ENCODE peak calls at places on chromosomes 6 and 20, in six cellular contexts. One of them, this sample, is unnamed.

GRCh38 chr6:96301023-96301422 is 220.6 kb upstream of the UFL1 start:
- DNase-seq in H1: no peak
- DNase-seq in neural progenitor cell: no peak
- DNase-seq in HepG2: peak; percentile 5
- DNase-seq in GM23248: no peak
- DNase-seq in DND-41: no peak
- DNase-seq in this sample: peak; percentile 59

GRCh38 chr6:152642578-152643375 is 5.6 kb upstream of the SYNE1 start:
- DNase-seq in H1: peak; percentile 61
- DNase-seq in neural progenitor cell: peak; percentile 77
- DNase-seq in HepG2: peak; percentile 53
- DNase-seq in GM23248: peak; percentile 54
- DNase-seq in DND-41: peak; percentile 7
- DNase-seq in this sample: no peak

GRCh38 chr20:64009811-64010387 is 26.1 kb upstream of the C20orf204 start:
- DNase-seq in H1: no peak
- DNase-seq in neural progenitor cell: no peak
- DNase-seq in HepG2: no peak
- DNase-seq in GM23248: no peak
- DNase-seq in DND-41: no peak
- DNase-seq in this sample: no peak

GRCh38 chr6:43257746-43258145 is 14.5 kb downstream of the TTBK1 start:
- DNase-seq in H1: no peak
- DNase-seq in neural progenitor cell: no peak
- DNase-seq in HepG2: no peak
- DNase-seq in GM23248: no peak
- DNase-seq in DND-41: no peak
- DNase-seq in this sample: no peak

GRCh38 chr6:138493413-138493812 is 5.9 kb downstream of the NHSL1 start:
- DNase-seq in H1: no peak
- DNase-seq in neural progenitor cell: peak; percentile 43
- DNase-seq in HepG2: no peak
- DNase-seq in GM23248: peak; percentile 69
- DNase-seq in DND-41: no peak
- DNase-seq in this sample: peak; percentile 31

GRCh38 chr6:18263561-18264337 is 581 bp downstream of the DEK start:
- DNase-seq in H1: no peak
- DNase-seq in neural progenitor cell: no peak
- DNase-seq in HepG2: no peak
- DNase-seq in GM23248: peak; percentile 83
- DNase-seq in DND-41: peak; percentile 40
- DNase-seq in this sample: no peak

GRCh38 chr6:147738516-147739187 is 230.2 kb downstream of the SAMD5 start:
- DNase-seq in H1: no peak
- DNase-seq in neural progenitor cell: no peak
- DNase-seq in HepG2: no peak
- DNase-seq in GM23248: no peak
- DNase-seq in DND-41: peak; percentile 67
- DNase-seq in this sample: no peak

GRCh38 chr6:71510057-71510713 is 221.6 kb downstream of the OGFRL1 start:
- DNase-seq in H1: peak; percentile 19
- DNase-seq in neural progenitor cell: peak; percentile 46
- DNase-seq in HepG2: peak; percentile 9
- DNase-seq in GM23248: peak; percentile 77
- DNase-seq in DND-41: no peak
- DNase-seq in this sample: peak; percentile 62

GRCh38 chr6:83511901-83512681 is at the start of gene PRSS35:
- DNase-seq in H1: peak; percentile 61
- DNase-seq in neural progenitor cell: peak; percentile 92
- DNase-seq in HepG2: peak; percentile 7
- DNase-seq in GM23248: peak; percentile 66
- DNase-seq in DND-41: no peak
- DNase-seq in this sample: no peak

GRCh38 chr6:75230484-75231325 is 12.9 kb downstream of the COX7A2 start:
- DNase-seq in H1: no peak
- DNase-seq in neural progenitor cell: peak; percentile 66
- DNase-seq in HepG2: peak; percentile 58
- DNase-seq in GM23248: peak; percentile 81
- DNase-seq in DND-41: no peak
- DNase-seq in this sample: peak; percentile 34

GRCh38 chr6:138526822-138527235 is 27.5 kb upstream of the NHSL1 start:
- DNase-seq in H1: no peak
- DNase-seq in neural progenitor cell: peak; percentile 69
- DNase-seq in HepG2: peak; percentile 93
- DNase-seq in GM23248: no peak
- DNase-seq in DND-41: no peak
- DNase-seq in this sample: no peak

GRCh38 chr6:44898296-44898930 is 429.7 kb upstream of the RUNX2 start:
- DNase-seq in H1: no peak
- DNase-seq in neural progenitor cell: no peak
- DNase-seq in HepG2: no peak
- DNase-seq in GM23248: peak; percentile 52
- DNase-seq in DND-41: no peak
- DNase-seq in this sample: no peak

GRCh38 chr6:93079061-93079460 is 340.3 kb downstream of the EPHA7 start:
- DNase-seq in H1: peak; percentile 29
- DNase-seq in neural progenitor cell: no peak
- DNase-seq in HepG2: no peak
- DNase-seq in GM23248: no peak
- DNase-seq in DND-41: no peak
- DNase-seq in this sample: no peak

GRCh38 chr6:13304101-13304500 is 24.2 kb downstream of the TBC1D7 start:
- DNase-seq in H1: no peak
- DNase-seq in neural progenitor cell: no peak
- DNase-seq in HepG2: no peak
- DNase-seq in GM23248: no peak
- DNase-seq in DND-41: no peak
- DNase-seq in this sample: no peak

GRCh38 chr6:24836116-24836515 is 37.4 kb upstream of the ARMH2 start:
- DNase-seq in H1: no peak
- DNase-seq in neural progenitor cell: no peak
- DNase-seq in HepG2: no peak
- DNase-seq in GM23248: no peak
- DNase-seq in DND-41: no peak
- DNase-seq in this sample: no peak

GRCh38 chr20:48326868-48327267 is 500.9 kb downstream of the PREX1 start:
- DNase-seq in H1: no peak
- DNase-seq in neural progenitor cell: no peak
- DNase-seq in HepG2: no peak
- DNase-seq in GM23248: no peak
- DNase-seq in DND-41: no peak
- DNase-seq in this sample: no peak

GRCh38 chr6:155895641-155896040 is 440.0 kb upstream of the NOX3 start:
- DNase-seq in H1: no peak
- DNase-seq in neural progenitor cell: no peak
- DNase-seq in HepG2: no peak
- DNase-seq in GM23248: no peak
- DNase-seq in DND-41: no peak
- DNase-seq in this sample: no peak

GRCh38 chr6:939526-940252 is 246.8 kb upstream of the EXOC2 start:
- DNase-seq in H1: no peak
- DNase-seq in neural progenitor cell: no peak
- DNase-seq in HepG2: no peak
- DNase-seq in GM23248: no peak
- DNase-seq in DND-41: no peak
- DNase-seq in this sample: no peak

GRCh38 chr6:157045831-157046454 is 268.8 kb downstream of the ARID1B start:
- DNase-seq in H1: no peak
- DNase-seq in neural progenitor cell: peak; percentile 49
- DNase-seq in HepG2: peak; percentile 29
- DNase-seq in GM23248: peak; percentile 78
- DNase-seq in DND-41: no peak
- DNase-seq in this sample: no peak

GRCh38 chr6:163179721-163180120 is 234.8 kb upstream of the QKI start:
- DNase-seq in H1: no peak
- DNase-seq in neural progenitor cell: no peak
- DNase-seq in HepG2: no peak
- DNase-seq in GM23248: no peak
- DNase-seq in DND-41: no peak
- DNase-seq in this sample: no peak

GRCh38 chr20:297925-298754 is 770 bp downstream of the ZCCHC3 start:
- DNase-seq in H1: no peak
- DNase-seq in neural progenitor cell: peak; percentile 57
- DNase-seq in HepG2: peak; percentile 35
- DNase-seq in GM23248: peak; percentile 88
- DNase-seq in DND-41: peak; percentile 60
- DNase-seq in this sample: peak; percentile 65

GRCh38 chr6:44050872-44051421 is 76.3 kb downstream of the MRPL14 start:
- DNase-seq in H1: no peak
- DNase-seq in neural progenitor cell: no peak
- DNase-seq in HepG2: no peak
- DNase-seq in GM23248: no peak
- DNase-seq in DND-41: no peak
- DNase-seq in this sample: peak; percentile 93

GRCh38 chr6:3229566-3230274 is 2.3 kb upstream of the TUBB2B start:
- DNase-seq in H1: no peak
- DNase-seq in neural progenitor cell: peak; percentile 75
- DNase-seq in HepG2: no peak
- DNase-seq in GM23248: peak; percentile 16
- DNase-seq in DND-41: no peak
- DNase-seq in this sample: no peak
- H3K4me2 ChIP-seq in H1: peak overlapping the region; percentile 91
- H3K4me2 ChIP-seq in neural progenitor cell: peak overlapping the region; percentile 87
- H3K4me2 ChIP-seq in HepG2: peak overlapping the region; percentile 80
- H3K4me2 ChIP-seq in GM23248: no peak overlapping the region
- H3K4me2 ChIP-seq in DND-41: no peak overlapping the region
- H3K4me2 ChIP-seq in this sample: no peak overlapping the region

GRCh38 chr6:108558372-108559096 is 2.2 kb upstream of the FOXO3 start:
- DNase-seq in H1: peak; percentile 94
- DNase-seq in neural progenitor cell: peak; percentile 100
- DNase-seq in HepG2: peak; percentile 94
- DNase-seq in GM23248: peak; percentile 100
- DNase-seq in DND-41: peak; percentile 98
- DNase-seq in this sample: peak; percentile 95
- TF ChIP-seq EZH2 in H1: no peak
- TF ChIP-seq EZH2 in neural progenitor cell: peak; percentile 34
- TF ChIP-seq EZH2 in HepG2: no peak
- TF ChIP-seq EZH2 in GM23248: no peak
- TF ChIP-seq EZH2 in DND-41: no peak
- TF ChIP-seq EZH2 in this sample: no peak

DNA sequence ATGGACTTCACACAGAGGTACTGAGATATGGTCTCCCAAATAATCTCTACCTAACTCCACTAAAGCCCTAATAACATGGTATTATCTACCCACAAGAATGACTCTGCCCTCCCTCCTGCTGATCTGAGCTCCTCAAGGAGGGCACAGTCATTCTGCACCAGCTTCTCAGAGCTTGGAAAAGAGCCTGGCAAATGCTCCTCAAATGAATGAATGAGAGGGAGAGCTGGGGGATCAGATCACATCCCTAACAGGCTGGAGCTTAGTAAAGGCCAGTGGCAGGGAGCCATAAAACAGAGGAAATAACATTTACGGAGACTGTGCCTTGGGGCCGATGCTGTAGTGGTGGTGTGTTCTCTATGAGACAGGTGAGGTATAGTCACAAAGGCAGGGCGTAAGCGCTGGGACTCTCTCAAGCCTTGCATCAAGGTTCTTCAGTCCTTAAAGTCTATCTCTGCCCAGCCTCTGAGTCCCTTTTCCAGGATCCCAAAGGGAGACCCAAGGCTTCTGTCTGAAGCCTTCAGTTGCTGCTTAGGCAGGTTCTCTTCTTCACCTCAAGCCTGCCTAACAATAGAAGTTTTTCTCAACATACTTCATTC is 7.2 kb upstream of the NNAT start:
- DNase-seq in H1: no peak
- DNase-seq in neural progenitor cell: no peak
- DNase-seq in HepG2: no peak
- DNase-seq in GM23248: no peak
- DNase-seq in DND-41: no peak
- DNase-seq in this sample: no peak
- H3K4me1 ChIP-seq in H1: peaks cover 9% of the 10 kb centered on the region
- H3K4me1 ChIP-seq in neural progenitor cell: peaks cover 21% of the 10 kb centered on the region
- H3K4me1 ChIP-seq in HepG2: peaks cover 22% of the 10 kb centered on the region
- H3K4me1 ChIP-seq in GM23248: peaks cover 29% of the 10 kb centered on the region
- H3K4me1 ChIP-seq in DND-41: no peaks in the 10 kb centered on the region
- H3K4me1 ChIP-seq in this sample: no peaks in the 10 kb centered on the region

DNA sequence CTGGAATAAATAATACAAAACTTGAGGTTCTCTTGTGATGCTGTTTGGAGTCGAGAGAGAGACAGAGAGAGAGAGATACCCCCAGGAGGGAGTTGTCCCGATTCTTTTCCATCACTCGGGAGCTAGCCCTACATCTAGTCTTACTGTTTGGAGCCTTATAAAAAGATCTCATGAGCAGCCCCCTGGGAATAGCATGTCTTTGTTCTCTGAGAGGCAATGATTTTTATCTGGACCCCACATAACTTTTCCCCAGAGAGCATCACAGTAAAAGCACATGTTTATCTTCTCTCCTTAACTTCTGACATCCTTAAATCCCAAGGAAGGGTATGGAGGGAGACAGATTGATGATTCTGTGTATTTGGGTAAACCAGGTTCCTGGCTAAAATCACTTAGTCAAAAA is 20.9 kb upstream of the HLA-DOA start:
- DNase-seq in H1: no peak
- DNase-seq in neural progenitor cell: no peak
- DNase-seq in HepG2: no peak
- DNase-seq in GM23248: no peak
- DNase-seq in DND-41: no peak
- DNase-seq in this sample: no peak
- H3K4me2 ChIP-seq in H1: no peak overlapping the region
- H3K4me2 ChIP-seq in neural progenitor cell: no peak overlapping the region
- H3K4me2 ChIP-seq in HepG2: no peak overlapping the region
- H3K4me2 ChIP-seq in GM23248: no peak overlapping the region
- H3K4me2 ChIP-seq in DND-41: no peak overlapping the region
- H3K4me2 ChIP-seq in this sample: no peak overlapping the region